ENCODE peak calls at places on chromosomes 6 and 20, in seven cellular contexts. U, T, A, K, V, M and X are unnamed samples.

GRCh38 chr6:153215242-153215641 is 84.2 kb upstream of the RGS17 start:
- DNase-seq in T (no peak), V (peak), M (no peak), A (no peak), U (no peak), K (no peak), X (no peak)

GRCh38 chr6:169962604-169963469 is 211.4 kb downstream of the ERMARD start:
- DNase-seq in V (no peak), K (no peak), A (no peak), M (no peak), U (no peak), T (no peak), X (no peak)

GRCh38 chr20:53833333-53834043 is 236.9 kb downstream of the BCAS1 start:
- DNase-seq in M (no peak), T (no peak), K (no peak), V (no peak), U (no peak), A (no peak), X (no peak)

GRCh38 chr20:21183722-21184121 is 57.8 kb downstream of the KIZ start:
- DNase-seq in M (no peak), A (no peak), K (no peak), U (no peak), T (no peak), V (peak), X (no peak)

GRCh38 chr6:22145294-22145693 is 151.5 kb downstream of the PRL start:
- DNase-seq in M (no peak), A (no peak), T (no peak), V (no peak), U (no peak), K (no peak), X (no peak)

GRCh38 chr6:44263357-44264100 is 1.8 kb downstream of the NFKBIE start:
- DNase-seq in A (peak), T (peak), V (peak), M (no peak), K (no peak), U (peak), X (no peak)

GRCh38 chr20:48076247-48076646 is 291.0 kb upstream of the SULF2 start:
- DNase-seq in T (no peak), M (no peak), A (no peak), U (no peak), K (no peak), V (no peak), X (no peak)

GRCh38 chr6:136506124-136506799 is 44.0 kb downstream of the MAP7 start:
- DNase-seq in K (no peak), U (no peak), M (no peak), V (no peak), T (no peak), A (no peak), X (no peak)

GRCh38 chr20:51193066-51193772 is 170.3 kb upstream of the KCNG1 start:
- DNase-seq in U (no peak), M (no peak), K (no peak), A (no peak), T (no peak), V (peak), X (no peak)

GRCh38 chr20:56411759-56412472 is at the start of gene CASS4:
- DNase-seq in T (peak), M (no peak), U (peak), K (peak), A (no peak), V (peak), X (peak)

GRCh38 chr6:52213127-52213526 is 27.0 kb downstream of the IL17A start:
- DNase-seq in U (no peak), K (no peak), T (no peak), M (no peak), A (no peak), V (no peak), X (no peak)

GRCh38 chr6:158769696-158770446 is 49.3 kb downstream of the EZR start:
- DNase-seq in A (no peak), T (peak), V (no peak), U (no peak), M (peak), K (peak), X (no peak)

GRCh38 chr6:108762394-108762793 is 85.8 kb upstream of the ARMC2 start:
- DNase-seq in T (no peak), V (no peak), M (no peak), U (no peak), K (no peak), A (no peak), X (no peak)

GRCh38 chr6:122365775-122366403 is 33.6 kb upstream of the HSF2 start:
- DNase-seq in T (no peak), U (no peak), A (no peak), K (no peak), V (peak), M (no peak), X (no peak)

GRCh38 chr20:49853640-49854039 is 41.0 kb downstream of the SLC9A8 start:
- DNase-seq in V (peak), M (no peak), A (no peak), U (peak), K (peak), T (no peak), X (no peak)

GRCh38 chr6:139152892-139153271 is 18.0 kb downstream of the HECA start:
- DNase-seq in M (no peak), T (no peak), V (no peak), U (no peak), A (no peak), K (no peak), X (no peak)

GRCh38 chr6:1702580-1703051 is 92.9 kb downstream of the FOXC1 start:
- DNase-seq in V (no peak), K (no peak), M (no peak), U (peak), T (no peak), A (no peak), X (no peak)

GRCh38 chr20:37326666-37327065 is 19.3 kb upstream of the SRC start:
- DNase-seq in V (no peak), A (no peak), M (no peak), K (no peak), T (no peak), U (no peak), X (no peak)

GRCh38 chr20:21125072-21125848 is 622 bp upstream of the KIZ start:
- DNase-seq in V (peak), K (peak), A (no peak), M (peak), T (peak), U (peak), X (no peak)

GRCh38 chr6:53938810-53939209 is 144.0 kb downstream of the LRRC1 start:
- DNase-seq in U (no peak), A (no peak), V (peak), M (no peak), T (no peak), K (no peak), X (no peak)

GRCh38 chr6:105794263-105794662 is 291.9 kb upstream of the PRDM1 start:
- DNase-seq in T (peak), V (no peak), M (peak), A (no peak), K (no peak), U (peak), X (no peak)

GRCh38 chr6:45965787-45966186 is 49.9 kb downstream of the CLIC5 start:
- DNase-seq in U (no peak), V (peak), A (no peak), M (no peak), K (no peak), T (no peak), X (no peak)

GRCh38 chr6:104642871-104643270 is 216.8 kb downstream of the HACE1 start:
- DNase-seq in V (peak), M (no peak), T (no peak), A (no peak), U (no peak), K (no peak), X (no peak)

GRCh38 chr6:9064156-9064555 is 628.8 kb upstream of the SLC35B3 start:
- DNase-seq in K (no peak), U (no peak), M (no peak), V (no peak), A (no peak), T (no peak), X (no peak)

GRCh38 chr20:51156796-51157119 is 133.9 kb upstream of the KCNG1 start:
- DNase-seq in U (no peak), M (no peak), A (no peak), K (no peak), T (no peak), V (no peak), X (no peak)

GRCh38 chr6:42038811-42039408 is 11.4 kb upstream of the TAF8 start:
- DNase-seq in K (no peak), A (no peak), M (no peak), U (peak), T (no peak), V (no peak), X (no peak)

GRCh38 chr20:444117-444516 is 18.2 kb downstream of the TBC1D20 start:
- DNase-seq in A (no peak), V (no peak), T (no peak), M (no peak), K (no peak), U (no peak), X (no peak)

GRCh38 chr20:5100684-5101347 is 18.9 kb downstream of the PCNA start:
- DNase-seq in V (peak), U (peak), T (peak), M (peak), K (peak), A (peak), X (peak)

GRCh38 chr6:18503588-18504231 is 116.6 kb downstream of the RNF144B start:
- DNase-seq in K (peak), T (peak), V (peak), U (peak), M (no peak), A (no peak), X (peak)

GRCh38 chr6:138240476-138241245 is 22.4 kb upstream of the PBOV1 start:
- DNase-seq in U (no peak), T (no peak), V (peak), M (no peak), A (no peak), K (no peak), X (no peak)

GRCh38 chr6:142680308-142680707 is 264.7 kb downstream of the HIVEP2 start:
- DNase-seq in U (no peak), T (peak), M (no peak), V (peak), A (no peak), K (no peak), X (peak)

GRCh38 chr6:28446818-28447511 is 3.7 kb upstream of the ZSCAN23 start:
- DNase-seq in V (no peak), T (peak), A (no peak), M (no peak), U (peak), K (no peak), X (no peak)

GRCh38 chr6:80543598-80544181 is 437.2 kb downstream of the BCKDHB start:
- DNase-seq in A (no peak), T (no peak), K (no peak), U (no peak), M (no peak), V (peak), X (no peak)

GRCh38 chr6:139016337-139017213 is 12.0 kb upstream of the ABRACL start:
- DNase-seq in T (no peak), U (peak), M (no peak), V (no peak), K (peak), A (no peak), X (no peak)